ENCODE peak calls at places on chromosome 10, in four cellular contexts. One of them, this sample, is unnamed.

GRCh38 chr10:122062831-122063674 is 74.1 kb downstream of the TACC2 start:
- DNase-seq in Daoy: peak; percentile 85
- DNase-seq in stimulated activated CD4-positive, alpha-beta T cell treated with anti-CD3 and anti-CD28 coated beads, Interleukin-2, amount 100 ng/mL, for 48 hours: no peak
- DNase-seq in GDM1: no peak
- DNase-seq in this sample: peak; percentile 69

GRCh38 chr10:58638406-58638805 is 125.7 kb downstream of the BICC1 start:
- DNase-seq in Daoy: peak; percentile 64
- DNase-seq in stimulated activated CD4-positive, alpha-beta T cell treated with anti-CD3 and anti-CD28 coated beads, Interleukin-2, amount 100 ng/mL, for 48 hours: no peak
- DNase-seq in GDM1: no peak
- DNase-seq in this sample: no peak

GRCh38 chr10:51129946-51130554 is 55.8 kb downstream of the PRKG1 start:
- DNase-seq in Daoy: no peak
- DNase-seq in stimulated activated CD4-positive, alpha-beta T cell treated with anti-CD3 and anti-CD28 coated beads, Interleukin-2, amount 100 ng/mL, for 48 hours: no peak
- DNase-seq in GDM1: no peak
- DNase-seq in this sample: no peak

GRCh38 chr10:60186315-60187071 is 203.2 kb downstream of the ANK3 start:
- DNase-seq in Daoy: no peak
- DNase-seq in stimulated activated CD4-positive, alpha-beta T cell treated with anti-CD3 and anti-CD28 coated beads, Interleukin-2, amount 100 ng/mL, for 48 hours: no peak
- DNase-seq in GDM1: no peak
- DNase-seq in this sample: no peak

GRCh38 chr10:11933837-11934236 is 108.8 kb downstream of the UPF2 start:
- DNase-seq in Daoy: no peak
- DNase-seq in stimulated activated CD4-positive, alpha-beta T cell treated with anti-CD3 and anti-CD28 coated beads, Interleukin-2, amount 100 ng/mL, for 48 hours: no peak
- DNase-seq in GDM1: no peak
- DNase-seq in this sample: no peak

GRCh38 chr10:128047337-128047736 is 78.9 kb downstream of the MKI67 start:
- DNase-seq in Daoy: peak; percentile 47
- DNase-seq in stimulated activated CD4-positive, alpha-beta T cell treated with anti-CD3 and anti-CD28 coated beads, Interleukin-2, amount 100 ng/mL, for 48 hours: peak; percentile 70
- DNase-seq in GDM1: peak; percentile 87
- DNase-seq in this sample: no peak

GRCh38 chr10:8508882-8509281 is 454.4 kb downstream of the GATA3 start:
- DNase-seq in Daoy: no peak
- DNase-seq in stimulated activated CD4-positive, alpha-beta T cell treated with anti-CD3 and anti-CD28 coated beads, Interleukin-2, amount 100 ng/mL, for 48 hours: no peak
- DNase-seq in GDM1: no peak
- DNase-seq in this sample: no peak

GRCh38 chr10:16116404-16117304 is 256.3 kb upstream of the MINDY3 start:
- DNase-seq in Daoy: peak; percentile 37
- DNase-seq in stimulated activated CD4-positive, alpha-beta T cell treated with anti-CD3 and anti-CD28 coated beads, Interleukin-2, amount 100 ng/mL, for 48 hours: peak; percentile 0
- DNase-seq in GDM1: no peak
- DNase-seq in this sample: peak; percentile 23

GRCh38 chr10:62985807-62986525 is 147.2 kb upstream of the NRBF2 start:
- DNase-seq in Daoy: no peak
- DNase-seq in stimulated activated CD4-positive, alpha-beta T cell treated with anti-CD3 and anti-CD28 coated beads, Interleukin-2, amount 100 ng/mL, for 48 hours: no peak
- DNase-seq in GDM1: no peak
- DNase-seq in this sample: no peak

GRCh38 chr10:96513686-96514551 is at the start of gene TLL2:
- DNase-seq in Daoy: peak; percentile 92
- DNase-seq in stimulated activated CD4-positive, alpha-beta T cell treated with anti-CD3 and anti-CD28 coated beads, Interleukin-2, amount 100 ng/mL, for 48 hours: peak; percentile 54
- DNase-seq in GDM1: peak; percentile 66
- DNase-seq in this sample: peak; percentile 79

GRCh38 chr10:86064219-86064618 is 302.4 kb downstream of the GRID1 start:
- DNase-seq in Daoy: no peak
- DNase-seq in stimulated activated CD4-positive, alpha-beta T cell treated with anti-CD3 and anti-CD28 coated beads, Interleukin-2, amount 100 ng/mL, for 48 hours: no peak
- DNase-seq in GDM1: no peak
- DNase-seq in this sample: no peak

GRCh38 chr10:131427253-131427652 is 115.7 kb upstream of the TCERG1L start:
- DNase-seq in Daoy: no peak
- DNase-seq in stimulated activated CD4-positive, alpha-beta T cell treated with anti-CD3 and anti-CD28 coated beads, Interleukin-2, amount 100 ng/mL, for 48 hours: no peak
- DNase-seq in GDM1: no peak
- DNase-seq in this sample: no peak

GRCh38 chr10:62224606-62225005 is 44.0 kb downstream of the RTKN2 start:
- DNase-seq in Daoy: no peak
- DNase-seq in stimulated activated CD4-positive, alpha-beta T cell treated with anti-CD3 and anti-CD28 coated beads, Interleukin-2, amount 100 ng/mL, for 48 hours: no peak
- DNase-seq in GDM1: no peak
- DNase-seq in this sample: no peak

GRCh38 chr10:129846991-129847391 is 117.1 kb downstream of the EBF3 start:
- DNase-seq in Daoy: no peak
- DNase-seq in stimulated activated CD4-positive, alpha-beta T cell treated with anti-CD3 and anti-CD28 coated beads, Interleukin-2, amount 100 ng/mL, for 48 hours: no peak
- DNase-seq in GDM1: no peak
- DNase-seq in this sample: no peak

GRCh38 chr10:24886281-24886680 is 66.1 kb downstream of the PRTFDC1 start:
- DNase-seq in Daoy: no peak
- DNase-seq in stimulated activated CD4-positive, alpha-beta T cell treated with anti-CD3 and anti-CD28 coated beads, Interleukin-2, amount 100 ng/mL, for 48 hours: no peak
- DNase-seq in GDM1: no peak
- DNase-seq in this sample: no peak

GRCh38 chr10:1094112-1095057 is 38.2 kb downstream of the WDR37 start:
- DNase-seq in Daoy: no peak
- DNase-seq in stimulated activated CD4-positive, alpha-beta T cell treated with anti-CD3 and anti-CD28 coated beads, Interleukin-2, amount 100 ng/mL, for 48 hours: peak; percentile 51
- DNase-seq in GDM1: no peak
- DNase-seq in this sample: no peak

GRCh38 chr10:110577056-110577455 is 9.6 kb downstream of the SMC3 start:
- DNase-seq in Daoy: no peak
- DNase-seq in stimulated activated CD4-positive, alpha-beta T cell treated with anti-CD3 and anti-CD28 coated beads, Interleukin-2, amount 100 ng/mL, for 48 hours: no peak
- DNase-seq in GDM1: no peak
- DNase-seq in this sample: no peak

GRCh38 chr10:6678211-6678803 is 98.2 kb upstream of the PRKCQ start:
- DNase-seq in Daoy: peak; percentile 49
- DNase-seq in stimulated activated CD4-positive, alpha-beta T cell treated with anti-CD3 and anti-CD28 coated beads, Interleukin-2, amount 100 ng/mL, for 48 hours: peak; percentile 61
- DNase-seq in GDM1: peak; percentile 23
- DNase-seq in this sample: no peak

GRCh38 chr10:125720002-125720382 is 483 bp downstream of the EDRF1 start:
- DNase-seq in Daoy: no peak
- DNase-seq in stimulated activated CD4-positive, alpha-beta T cell treated with anti-CD3 and anti-CD28 coated beads, Interleukin-2, amount 100 ng/mL, for 48 hours: no peak
- DNase-seq in GDM1: no peak
- DNase-seq in this sample: no peak

GRCh38 chr10:98267069-98267893 is 713 bp downstream of the LOXL4 start:
- DNase-seq in Daoy: no peak
- DNase-seq in stimulated activated CD4-positive, alpha-beta T cell treated with anti-CD3 and anti-CD28 coated beads, Interleukin-2, amount 100 ng/mL, for 48 hours: no peak
- DNase-seq in GDM1: no peak
- DNase-seq in this sample: peak; percentile 58

GRCh38 chr10:76026931-76027330 is 595.5 kb downstream of the LRMDA start:
- DNase-seq in Daoy: no peak
- DNase-seq in stimulated activated CD4-positive, alpha-beta T cell treated with anti-CD3 and anti-CD28 coated beads, Interleukin-2, amount 100 ng/mL, for 48 hours: no peak
- DNase-seq in GDM1: no peak
- DNase-seq in this sample: no peak

GRCh38 chr10:110798340-110798739 is 73.4 kb upstream of the PDCD4 start:
- DNase-seq in Daoy: no peak
- DNase-seq in stimulated activated CD4-positive, alpha-beta T cell treated with anti-CD3 and anti-CD28 coated beads, Interleukin-2, amount 100 ng/mL, for 48 hours: no peak
- DNase-seq in GDM1: no peak
- DNase-seq in this sample: no peak

GRCh38 chr10:91298224-91298862 is 77.9 kb downstream of the PCGF5 start:
- DNase-seq in Daoy: peak; percentile 71
- DNase-seq in stimulated activated CD4-positive, alpha-beta T cell treated with anti-CD3 and anti-CD28 coated beads, Interleukin-2, amount 100 ng/mL, for 48 hours: peak; percentile 81
- DNase-seq in GDM1: peak; percentile 67
- DNase-seq in this sample: peak; percentile 60

GRCh38 chr10:18185621-18186020 is 45.4 kb downstream of the CACNB2 start:
- DNase-seq in Daoy: no peak
- DNase-seq in stimulated activated CD4-positive, alpha-beta T cell treated with anti-CD3 and anti-CD28 coated beads, Interleukin-2, amount 100 ng/mL, for 48 hours: no peak
- DNase-seq in GDM1: no peak
- DNase-seq in this sample: no peak

GRCh38 chr10:17504547-17505245 is 50.3 kb upstream of the ST8SIA6 start:
- DNase-seq in Daoy: peak; percentile 35
- DNase-seq in stimulated activated CD4-positive, alpha-beta T cell treated with anti-CD3 and anti-CD28 coated beads, Interleukin-2, amount 100 ng/mL, for 48 hours: no peak
- DNase-seq in GDM1: no peak
- DNase-seq in this sample: no peak

GRCh38 chr10:113003032-113003431 is 53.0 kb downstream of the TCF7L2 start:
- DNase-seq in Daoy: no peak
- DNase-seq in stimulated activated CD4-positive, alpha-beta T cell treated with anti-CD3 and anti-CD28 coated beads, Interleukin-2, amount 100 ng/mL, for 48 hours: no peak
- DNase-seq in GDM1: no peak
- DNase-seq in this sample: no peak

GRCh38 chr10:91887075-91887899 is 22.0 kb downstream of the FGFBP3 start:
- DNase-seq in Daoy: peak; percentile 20
- DNase-seq in stimulated activated CD4-positive, alpha-beta T cell treated with anti-CD3 and anti-CD28 coated beads, Interleukin-2, amount 100 ng/mL, for 48 hours: peak; percentile 14
- DNase-seq in GDM1: no peak
- DNase-seq in this sample: peak; percentile 60

GRCh38 chr10:49260636-49261296 is 38.2 kb upstream of the C10orf71 start:
- DNase-seq in Daoy: no peak
- DNase-seq in stimulated activated CD4-positive, alpha-beta T cell treated with anti-CD3 and anti-CD28 coated beads, Interleukin-2, amount 100 ng/mL, for 48 hours: no peak
- DNase-seq in GDM1: no peak
- DNase-seq in this sample: no peak

GRCh38 chr10:6062101-6062771 is at the start of gene IL2RA:
- DNase-seq in Daoy: no peak
- DNase-seq in stimulated activated CD4-positive, alpha-beta T cell treated with anti-CD3 and anti-CD28 coated beads, Interleukin-2, amount 100 ng/mL, for 48 hours: peak; percentile 70
- DNase-seq in GDM1: no peak
- DNase-seq in this sample: no peak

GRCh38 chr10:12484945-12485805 is 135.8 kb downstream of the CAMK1D start:
- DNase-seq in Daoy: no peak
- DNase-seq in stimulated activated CD4-positive, alpha-beta T cell treated with anti-CD3 and anti-CD28 coated beads, Interleukin-2, amount 100 ng/mL, for 48 hours: peak; percentile 7
- DNase-seq in GDM1: no peak
- DNase-seq in this sample: no peak

GRCh38 chr10:31320179-31320597 is 1.2 kb downstream of the ZEB1 start:
- DNase-seq in Daoy: no peak
- DNase-seq in stimulated activated CD4-positive, alpha-beta T cell treated with anti-CD3 and anti-CD28 coated beads, Interleukin-2, amount 100 ng/mL, for 48 hours: peak; percentile 36
- DNase-seq in GDM1: peak; percentile 18
- DNase-seq in this sample: peak; percentile 44

GRCh38 chr10:77240042-77240619 is 397.5 kb downstream of the KCNMA1 start:
- DNase-seq in Daoy: no peak
- DNase-seq in stimulated activated CD4-positive, alpha-beta T cell treated with anti-CD3 and anti-CD28 coated beads, Interleukin-2, amount 100 ng/mL, for 48 hours: no peak
- DNase-seq in GDM1: no peak
- DNase-seq in this sample: no peak

GRCh38 chr10:100747826-100748231 is 2.4 kb downstream of the PAX2 start:
- DNase-seq in Daoy: no peak
- DNase-seq in stimulated activated CD4-positive, alpha-beta T cell treated with anti-CD3 and anti-CD28 coated beads, Interleukin-2, amount 100 ng/mL, for 48 hours: no peak
- DNase-seq in GDM1: no peak
- DNase-seq in this sample: no peak

This sample was measured in HuH-7.5.